ENCODE peak calls at places on chromosomes 11 and 22, in four cellular contexts. One of them, this sample, is unnamed.

GRCh38 chr22:40597541-40598453 is 38.7 kb downstream of the MRTFA start:
- DNase-seq in HepG2: no peak
- DNase-seq in K562: no peak
- DNase-seq in GM12878: no peak
- DNase-seq in this sample: no peak

GRCh38 chr11:102583437-102583836 is 41.7 kb downstream of the MMP20 start:
- DNase-seq in GM12878: no peak
- DNase-seq in HepG2: no peak
- DNase-seq in K562: no peak
- DNase-seq in this sample: no peak

GRCh38 chr11:83717551-83717950 is 431.4 kb upstream of the CCDC90B start:
- DNase-seq in HepG2: no peak
- DNase-seq in K562: no peak
- DNase-seq in GM12878: no peak
- DNase-seq in this sample: no peak

GRCh38 chr11:78255919-78256318 is 67.2 kb downstream of the USP35 start:
- DNase-seq in K562: no peak
- DNase-seq in HepG2: no peak
- DNase-seq in GM12878: no peak
- DNase-seq in this sample: no peak

GRCh38 chr11:84890706-84891105 is 736.4 kb downstream of the DLG2 start:
- DNase-seq in HepG2: no peak
- DNase-seq in GM12878: no peak
- DNase-seq in K562: no peak
- DNase-seq in this sample: no peak

GRCh38 chr11:115287266-115287665 is 216.9 kb downstream of the CADM1 start:
- DNase-seq in K562: no peak
- DNase-seq in HepG2: no peak
- DNase-seq in GM12878: no peak
- DNase-seq in this sample: no peak

GRCh38 chr11:119685073-119685746 is 43.8 kb downstream of the NECTIN1 start:
- DNase-seq in GM12878: no peak
- DNase-seq in HepG2: no peak
- DNase-seq in K562: no peak
- DNase-seq in this sample: peak

GRCh38 chr11:36492724-36493304 is 17.3 kb downstream of the TRAF6 start:
- DNase-seq in HepG2: peak
- DNase-seq in K562: peak
- DNase-seq in GM12878: no peak
- DNase-seq in this sample: peak

GRCh38 chr11:64665381-64665780 is 57.6 kb downstream of the NRXN2 start:
- DNase-seq in HepG2: no peak
- DNase-seq in GM12878: no peak
- DNase-seq in K562: peak
- DNase-seq in this sample: no peak

GRCh38 chr11:83649468-83649915 is 363.3 kb upstream of the CCDC90B start:
- DNase-seq in HepG2: no peak
- DNase-seq in GM12878: no peak
- DNase-seq in K562: no peak
- DNase-seq in this sample: no peak

GRCh38 chr11:10382518-10382917 is 72.5 kb upstream of the AMPD3 start:
- DNase-seq in GM12878: no peak
- DNase-seq in HepG2: no peak
- DNase-seq in K562: peak
- DNase-seq in this sample: no peak
- TF ChIP-seq FOXM1 in GM12878: no peak
- TF ChIP-seq FOXM1 in HepG2: no peak
- TF ChIP-seq FOXM1 in K562: no peak
- TF ChIP-seq FOXM1 in this sample: no peak

DNA sequence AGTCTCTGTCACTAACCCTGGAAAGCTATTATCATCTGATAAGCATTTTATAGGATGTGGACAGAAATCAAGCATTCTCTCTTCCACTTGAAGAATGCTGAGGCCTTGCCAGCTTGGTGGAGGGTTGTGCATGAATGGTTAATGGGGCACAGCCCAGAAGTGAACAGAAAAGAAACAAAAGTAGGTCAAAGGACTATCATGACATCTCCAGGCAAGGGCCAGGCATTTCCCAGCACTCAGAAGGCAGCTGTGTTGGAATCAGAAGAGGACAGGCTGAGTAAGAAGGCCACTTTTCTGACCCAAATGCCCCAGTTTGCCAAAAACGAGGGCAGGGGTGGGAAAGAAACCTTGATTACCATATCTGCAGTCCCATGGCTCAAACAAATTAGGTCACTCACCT is 12.4 kb downstream of the TENM4 start:
- DNase-seq in HepG2: no peak
- DNase-seq in GM12878: no peak
- DNase-seq in K562: no peak
- DNase-seq in this sample: no peak
- TF ChIP-seq MAX in HepG2: no peak
- TF ChIP-seq MAX in GM12878: no peak
- TF ChIP-seq MAX in K562: no peak
- TF ChIP-seq MAX in this sample: no peak

GRCh38 chr11:131572423-131572822 is 202.0 kb downstream of the NTM start:
- DNase-seq in GM12878: no peak
- DNase-seq in K562: no peak
- DNase-seq in HepG2: no peak
- DNase-seq in this sample: no peak

GRCh38 chr11:131571571-131571970 is 201.2 kb downstream of the NTM start:
- DNase-seq in GM12878: no peak
- DNase-seq in HepG2: no peak
- DNase-seq in K562: no peak
- DNase-seq in this sample: no peak

GRCh38 chr11:131568318-131568717 is 197.9 kb downstream of the NTM start:
- DNase-seq in GM12878: no peak
- DNase-seq in K562: no peak
- DNase-seq in HepG2: no peak
- DNase-seq in this sample: no peak
- TF ChIP-seq ZBTB33 in GM12878: no peak
- TF ChIP-seq ZBTB33 in K562: no peak
- TF ChIP-seq ZBTB33 in HepG2: no peak
- TF ChIP-seq ZBTB33 in this sample: no peak

GRCh38 chr22:23608583-23608982 is 23.5 kb downstream of the DRICH1 start:
- DNase-seq in HepG2: no peak
- DNase-seq in GM12878: no peak
- DNase-seq in K562: peak
- DNase-seq in this sample: no peak
- TF ChIP-seq FOXM1 in HepG2: no peak
- TF ChIP-seq FOXM1 in GM12878: no peak
- TF ChIP-seq FOXM1 in K562: no peak
- TF ChIP-seq FOXM1 in this sample: no peak

This sample was measured in SK-N-SH.